ENCODE peak calls at places on chromosomes 12 and 14, in eight cellular contexts. N is SK-N-SH, X is upper lobe of left lung, K is GM12878, F is transverse colon, T is stomach, Z is ovary, W is A549. D is an unnamed sample.

GRCh38 chr14:100486025-100486828 is 101.0 kb downstream of the BEGAIN start:
- DNase-seq in N (peak), W (peak), X (no peak), F (peak), K (peak), T (peak), Z (peak), D (no peak)

GRCh38 chr12:124191024-124191359 is 103.9 kb upstream of the RFLNA start:
- DNase-seq in X (no peak), F (no peak), Z (no peak), T (no peak), W (peak), N (peak), K (no peak), D (no peak)

GRCh38 chr14:95524706-95525512 is 8.5 kb upstream of the SYNE3 start:
- DNase-seq in T (no peak), F (no peak), X (no peak), Z (no peak), N (no peak), K (no peak), W (no peak), D (no peak)

GRCh38 chr12:27607611-27608010 is 83.6 kb downstream of the PPFIBP1 start:
- DNase-seq in N (no peak), X (no peak), F (no peak), Z (no peak), W (no peak), T (no peak), K (no peak), D (no peak)

GRCh38 chr12:55700255-55701018 is 7.3 kb downstream of the ITGA7 start:
- DNase-seq in N (peak), T (no peak), K (no peak), F (peak), X (no peak), W (no peak), Z (no peak), D (no peak)

GRCh38 chr12:103495783-103496456 is at the start of gene C12orf42:
- DNase-seq in T (no peak), Z (no peak), F (peak), W (peak), X (no peak), N (peak), K (peak), D (no peak)

GRCh38 chr12:96112733-96113132 is 77.3 kb upstream of the LTA4H start:
- DNase-seq in K (no peak), F (no peak), Z (no peak), W (no peak), T (peak), N (no peak), X (no peak), D (no peak)

GRCh38 chr14:22850944-22851790 is 14.8 kb downstream of the MMP14 start:
- DNase-seq in T (peak), K (no peak), X (peak), Z (peak), F (peak), N (no peak), W (no peak), D (peak)

GRCh38 chr12:45634273-45634917 is 95.1 kb upstream of the ARID2 start:
- DNase-seq in Z (no peak), F (no peak), T (no peak), K (no peak), W (no peak), X (no peak), N (no peak), D (no peak)

GRCh38 chr14:103745424-103745823 is 29.8 kb downstream of the ZFYVE21 start:
- DNase-seq in W (no peak), T (no peak), X (no peak), F (no peak), Z (no peak), N (no peak), K (no peak), D (no peak)

GRCh38 chr12:57618966-57619433 is 7.8 kb downstream of the ARHGEF25 start:
- DNase-seq in F (no peak), K (no peak), W (no peak), Z (no peak), T (no peak), X (no peak), N (no peak), D (no peak)

GRCh38 chr14:104865631-104866441 is 768 bp downstream of the CEP170B start:
- DNase-seq in T (peak), K (no peak), N (peak), F (peak), Z (peak), X (peak), W (peak), D (peak)

GRCh38 chr14:91778217-91778616 is 46.3 kb upstream of the CATSPERB start:
- DNase-seq in X (no peak), K (no peak), W (no peak), N (no peak), Z (no peak), T (no peak), F (no peak), D (no peak)

GRCh38 chr12:38662851-38663250 is 242.5 kb downstream of the CPNE8 start:
- DNase-seq in T (no peak), Z (no peak), W (no peak), N (no peak), F (no peak), X (no peak), K (no peak), D (no peak)

GRCh38 chr12:32559434-32559833 is 119.7 kb upstream of the DNM1L start:
- DNase-seq in T (no peak), N (no peak), Z (no peak), W (no peak), K (no peak), F (no peak), X (no peak), D (no peak)

GRCh38 chr14:90540437-90540836 is 143.6 kb downstream of the CALM1 start:
- DNase-seq in X (no peak), T (no peak), N (no peak), W (no peak), Z (no peak), K (no peak), F (no peak), D (no peak)

GRCh38 chr12:45377815-45378214 is 161.9 kb downstream of the ANO6 start:
- DNase-seq in F (no peak), Z (no peak), T (no peak), W (no peak), N (no peak), K (no peak), X (no peak), D (no peak)

GRCh38 chr12:14769462-14769836 is 33.8 kb downstream of the WBP11 start:
- DNase-seq in T (peak), X (peak), K (no peak), F (peak), N (peak), W (peak), Z (peak), D (peak)

GRCh38 chr14:57388072-57388471 is 2.3 kb upstream of the NAA30 start:
- DNase-seq in F (no peak), K (no peak), W (no peak), X (peak), N (no peak), T (no peak), Z (no peak), D (no peak)

GRCh38 chr12:89244536-89244935 is 107.8 kb downstream of the DUSP6 start:
- DNase-seq in W (no peak), K (no peak), Z (no peak), F (no peak), X (peak), N (no peak), T (no peak), D (no peak)

GRCh38 chr14:65142429-65142828 is 40.1 kb upstream of the MAX start:
- DNase-seq in W (no peak), T (no peak), F (no peak), K (no peak), N (no peak), Z (no peak), X (no peak), D (no peak)

GRCh38 chr14:59028476-59029202 is 159.8 kb upstream of the DAAM1 start:
- DNase-seq in F (peak), Z (peak), X (peak), N (peak), T (peak), K (peak), W (peak), D (no peak)

GRCh38 chr14:42527141-42527540 is 920.5 kb downstream of the LRFN5 start:
- DNase-seq in K (no peak), X (no peak), T (no peak), Z (no peak), W (no peak), F (no peak), N (no peak), D (no peak)

GRCh38 chr14:70789361-70789760 is 20.0 kb downstream of the MAP3K9 start:
- DNase-seq in Z (peak), K (no peak), F (no peak), T (no peak), X (peak), W (no peak), N (no peak), D (no peak)

GRCh38 chr12:74741113-74741512 is 203.5 kb downstream of the ATXN7L3B start:
- DNase-seq in T (no peak), N (no peak), Z (no peak), X (no peak), W (no peak), K (no peak), F (no peak), D (no peak)

GRCh38 chr12:70557583-70558263 is 79.5 kb downstream of the PTPRB start:
- DNase-seq in T (no peak), Z (no peak), K (no peak), F (no peak), N (no peak), X (no peak), W (no peak), D (no peak)

GRCh38 chr14:55180434-55180833 is 11.0 kb downstream of the DLGAP5 start:
- DNase-seq in N (no peak), W (no peak), F (no peak), X (no peak), Z (no peak), K (peak), T (no peak), D (no peak)

DNA sequence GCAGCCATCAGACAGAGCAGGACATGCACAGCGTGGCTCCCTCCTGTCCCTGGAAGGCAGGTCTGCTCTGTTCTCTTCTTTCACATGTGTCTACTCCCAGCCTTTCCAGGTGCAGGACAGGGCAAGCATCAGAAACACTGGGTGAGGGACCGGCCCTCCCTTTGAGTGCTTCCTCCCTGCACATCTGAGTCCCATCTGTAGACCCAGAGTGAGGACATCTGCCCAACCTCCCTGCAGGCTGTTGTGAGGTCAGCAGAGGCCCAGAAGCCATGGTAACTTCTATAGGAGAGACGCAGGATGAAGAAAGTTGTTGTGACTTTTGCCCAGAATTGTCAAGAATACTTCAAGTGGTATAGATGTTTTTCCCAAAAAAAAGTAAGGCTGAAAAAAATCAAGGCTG is 282.7 kb downstream of the CACNA1C start:
- DNase-seq in N (no peak), X (no peak), F (no peak), T (no peak), K (no peak), W (no peak), Z (no peak), D (no peak)
- TF ChIP-seq EP300 in N (no peak), X (no peak), F (no peak), T (no peak), K (no peak), W (no peak), Z (no peak), D (no peak)

DNA sequence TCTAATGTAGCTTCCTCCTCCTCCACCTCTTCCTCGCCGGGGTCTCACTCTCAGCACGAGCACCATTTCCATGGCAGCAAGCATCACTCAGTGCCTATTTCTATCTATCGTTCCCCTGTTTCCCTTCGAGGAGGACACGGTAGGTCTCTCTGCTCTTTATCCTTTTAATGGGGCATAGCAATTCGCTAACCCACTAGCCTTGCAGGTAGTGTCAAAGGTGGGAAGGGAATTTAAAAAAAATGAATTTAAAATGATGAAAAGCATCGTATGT is 931.0 kb downstream of the DIO2 start:
- DNase-seq in T (no peak), Z (no peak), F (no peak), N (no peak), X (no peak), W (no peak), K (no peak), D (no peak)
- H3K4me3 ChIP-seq in T (peak), Z (peak), F (peak), N (peak), X (peak), W (peak), K (no peak), D (peak)

GRCh38 chr12:206746-207440 is 7.1 kb downstream of the SLC6A12 start:
- DNase-seq in K (no peak), X (no peak), W (no peak), F (no peak), Z (no peak), T (no peak), N (no peak), D (no peak)
- TF ChIP-seq EP300 in K (no peak), X (no peak), W (no peak), F (no peak), Z (no peak), T (no peak), N (no peak), D (no peak)

GRCh38 chr14:73760598-73761586 is 46.7 kb upstream of the PNMA1 start:
- DNase-seq in W (no peak), N (no peak), K (no peak), T (no peak), X (no peak), F (peak), Z (no peak), D (no peak)
- H3K4me3 ChIP-seq in W (peak), N (peak), K (peak), T (peak), X (peak), F (peak), Z (peak), D (peak)

DNA sequence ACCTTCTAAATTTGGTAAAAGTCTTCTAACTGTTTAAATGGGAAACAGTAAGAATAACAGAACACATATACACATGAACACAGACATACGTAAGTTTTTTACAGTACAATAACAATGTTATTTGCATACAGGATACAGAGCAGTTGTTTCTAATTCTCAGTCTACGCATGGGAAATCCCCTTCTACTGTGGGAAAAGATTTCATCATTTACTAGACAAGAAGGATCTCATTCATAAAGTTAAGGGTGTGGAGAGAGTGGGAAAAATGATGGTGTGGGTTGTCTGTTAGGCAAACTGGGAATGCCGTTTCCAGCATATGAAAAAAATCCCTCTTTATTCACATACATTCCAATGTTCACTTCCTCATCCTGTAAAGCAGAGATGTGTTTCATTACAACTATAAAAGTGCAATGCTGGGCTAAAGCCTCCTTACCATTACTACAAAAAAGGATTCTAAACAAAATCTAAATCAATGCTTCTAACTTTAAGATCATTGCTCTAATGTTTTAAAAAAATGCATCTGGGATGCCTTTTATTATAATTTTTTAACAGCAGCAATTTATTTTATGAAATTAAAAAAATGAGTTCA is 120.9 kb downstream of the SINHCAF start:
- DNase-seq in N (no peak), Z (no peak), X (no peak), W (no peak), K (peak), F (no peak), T (no peak), D (no peak)
- TF ChIP-seq EP300 in N (no peak), Z (no peak), X (no peak), W (no peak), K (no peak), F (no peak), T (no peak), D (no peak)

DNA sequence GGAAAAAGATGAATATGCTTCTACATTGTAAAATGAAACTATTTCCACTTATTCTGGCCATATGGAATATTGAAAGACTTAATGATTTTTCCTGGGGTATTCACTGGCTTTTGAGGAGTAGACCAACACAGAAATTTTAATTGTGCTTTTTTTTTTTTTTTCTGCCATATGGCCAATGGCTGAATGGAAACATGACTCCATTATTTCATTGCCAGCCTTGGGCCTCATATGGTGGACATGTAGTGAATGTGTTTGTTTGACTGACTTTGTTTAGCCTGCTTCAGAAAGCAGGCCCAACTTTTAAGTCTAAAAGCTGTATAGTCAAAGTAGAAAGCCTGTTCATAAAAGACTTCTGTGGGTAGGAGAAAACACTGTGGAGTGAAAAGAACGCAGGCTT is 2.4 kb downstream of the GNG2 start:
- DNase-seq in F (no peak), X (no peak), N (no peak), T (no peak), K (no peak), Z (no peak), W (no peak), D (no peak)
- H3K4me3 ChIP-seq in F (peak), X (no peak), N (peak), T (peak), K (peak), Z (no peak), W (no peak), D (peak)

D was measured in suprapubic skin.